ENCODE peak calls at places on chromosome 13, in seven cellular contexts. I is mucosa of descending colon, O is heart right ventricle, R is mesothelial cell of epicardium, Y is psoas muscle, K is WERI-Rb-1, D is spleen. L is an unnamed sample.

GRCh38 chr13:98983182-98983581 is 5.3 kb upstream of the DOCK9 start:
- DNase-seq in O (no peak), R (no peak), Y (no peak), D (no peak), K (no peak), I (no peak), L (no peak)

GRCh38 chr13:98977568-98978270 is at the start of gene DOCK9:
- DNase-seq in K (no peak), Y (peak), R (no peak), O (peak), D (no peak), I (peak), L (no peak)

GRCh38 chr13:35143123-35143522 is 201.1 kb downstream of the NBEA start:
- DNase-seq in R (no peak), K (no peak), O (no peak), D (no peak), Y (no peak), I (no peak), L (no peak)

GRCh38 chr13:27770809-27771208 is 21.5 kb upstream of the GSX1 start:
- DNase-seq in R (no peak), K (peak), O (no peak), I (peak), Y (no peak), D (no peak), L (peak)

GRCh38 chr13:36212789-36213188 is 1.6 kb downstream of the SOHLH2 start:
- DNase-seq in Y (no peak), K (peak), R (no peak), I (no peak), O (no peak), D (no peak), L (no peak)

GRCh38 chr13:106815545-106815944 is 247.6 kb upstream of the ARGLU1 start:
- DNase-seq in K (no peak), I (no peak), O (no peak), R (no peak), D (no peak), Y (no peak), L (no peak)

GRCh38 chr13:109333893-109334651 is 452.3 kb downstream of the IRS2 start:
- DNase-seq in R (no peak), O (no peak), K (peak), Y (no peak), D (no peak), I (no peak), L (peak)

GRCh38 chr13:25987987-25988386 is 63.8 kb downstream of the SHISA2 start:
- DNase-seq in I (no peak), O (no peak), R (no peak), D (no peak), Y (no peak), K (no peak), L (no peak)

GRCh38 chr13:101289764-101290163 is 126.5 kb downstream of the NALCN start:
- DNase-seq in O (no peak), I (no peak), D (no peak), R (peak), Y (no peak), K (peak), L (peak)

GRCh38 chr13:67230774-67231480 is 791 bp upstream of the PCDH9 start:
- DNase-seq in Y (peak), O (peak), K (peak), R (peak), I (peak), D (peak), L (peak)

GRCh38 chr13:114134111-114134943 is 1.9 kb upstream of the RASA3 start:
- DNase-seq in R (no peak), O (no peak), D (peak), K (peak), I (no peak), Y (no peak), L (no peak)

GRCh38 chr13:27168870-27169525 is 2.6 kb downstream of the USP12 start:
- DNase-seq in Y (no peak), D (no peak), I (peak), K (no peak), R (no peak), O (no peak), L (no peak)

GRCh38 chr13:21657538-21657937 is 13.3 kb upstream of the FGF9 start:
- DNase-seq in D (no peak), R (no peak), O (no peak), K (no peak), I (no peak), Y (no peak), L (no peak)

GRCh38 chr13:21576424-21576823 is 27.5 kb downstream of the MICU2 start:
- DNase-seq in D (no peak), K (no peak), Y (no peak), O (no peak), R (no peak), I (no peak), L (no peak)

GRCh38 chr13:112637017-112637801 is 49.3 kb upstream of the TUBGCP3 start:
- DNase-seq in R (peak), O (no peak), I (no peak), Y (no peak), K (no peak), D (peak), L (no peak)

GRCh38 chr13:26320766-26321165 is 66.8 kb downstream of the CDK8 start:
- DNase-seq in O (no peak), D (no peak), I (no peak), K (no peak), R (no peak), Y (no peak), L (no peak)

GRCh38 chr13:107034236-107034635 is 466.3 kb upstream of the ARGLU1 start:
- DNase-seq in R (no peak), I (no peak), Y (no peak), K (no peak), D (no peak), O (no peak), L (no peak)

GRCh38 chr13:77184455-77184854 is 142.4 kb downstream of the MYCBP2 start:
- DNase-seq in Y (no peak), O (no peak), I (no peak), D (peak), K (no peak), R (no peak), L (no peak)

DNA sequence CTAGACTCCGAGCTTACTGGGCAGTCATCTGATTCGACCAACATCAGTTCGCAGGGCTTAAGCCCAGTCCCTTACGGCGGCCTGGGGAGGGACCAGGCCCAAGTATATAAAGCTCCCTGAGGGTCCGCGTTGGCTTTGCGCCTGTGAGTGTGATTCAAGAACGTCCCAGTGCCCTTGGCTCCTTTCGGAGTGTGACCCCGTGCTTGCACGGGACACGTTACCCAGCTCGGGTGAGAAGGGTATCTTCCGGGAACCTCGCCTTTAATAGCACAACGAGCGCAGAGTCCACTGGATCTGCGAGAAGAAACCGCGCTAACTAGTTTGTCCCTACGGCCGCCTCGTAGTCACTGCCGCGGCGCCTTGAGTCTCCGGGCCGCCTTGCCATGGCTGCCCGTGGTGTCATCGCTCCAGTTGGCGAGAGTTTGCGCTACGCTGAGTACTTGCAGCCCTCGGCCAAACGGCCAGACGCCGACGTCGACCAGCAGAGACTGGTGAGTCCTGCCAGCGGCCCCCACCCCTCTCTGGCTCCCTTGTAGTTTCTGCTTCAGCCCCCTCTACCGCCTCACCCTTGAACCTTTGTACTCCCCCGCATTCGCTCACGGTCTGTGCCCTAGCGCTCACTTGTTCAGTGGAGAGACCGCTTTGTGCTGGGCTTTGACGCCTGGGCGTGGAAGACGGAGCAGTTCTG is at the start of gene DNAJC15:
- DNase-seq in K (peak), D (peak), I (peak), O (peak), R (peak), Y (peak), L (peak)
- TF ChIP-seq CTCF in K (no peak), D (peak), I (no peak), O (peak), R (no peak), Y (no peak), L (no peak)

DNA sequence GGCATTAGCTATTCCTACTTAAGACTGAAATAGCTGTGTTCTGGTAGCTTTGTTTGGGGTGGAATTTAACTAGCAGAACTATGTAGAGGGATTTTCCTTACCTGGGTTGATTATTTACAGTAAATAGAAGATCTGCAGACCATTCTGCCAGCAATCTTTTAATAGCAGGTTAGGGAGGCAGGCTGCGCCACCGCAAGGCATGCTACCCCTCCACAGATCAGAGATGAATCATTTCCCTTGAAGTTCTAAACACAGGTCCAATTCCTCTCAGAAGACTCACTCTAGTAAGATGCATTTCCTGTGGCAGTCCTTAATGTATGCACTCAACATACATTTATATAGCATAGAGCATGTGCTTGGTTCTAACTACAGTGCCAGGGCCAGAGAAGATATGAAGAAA is 109.0 kb downstream of the TNFRSF19 start:
- DNase-seq in R (no peak), I (no peak), K (no peak), Y (no peak), D (no peak), O (no peak), L (no peak)
- TF ChIP-seq CTCF in R (no peak), I (no peak), K (no peak), Y (no peak), D (no peak), O (no peak), L (no peak)

GRCh38 chr13:103388839-103389238 is 322.6 kb upstream of the SLC10A2 start:
- DNase-seq in D (no peak), Y (no peak), O (no peak), I (no peak), R (no peak), K (no peak), L (no peak)
- TF ChIP-seq CTCF in D (no peak), Y (no peak), O (no peak), I (no peak), R (no peak), K (peak), L (no peak)

GRCh38 chr13:43016226-43016625 is 7.2 kb upstream of the DNAJC15 start:
- DNase-seq in Y (no peak), K (no peak), I (no peak), R (no peak), O (no peak), D (no peak), L (no peak)
- TF ChIP-seq CTCF in Y (no peak), K (no peak), I (no peak), R (no peak), O (no peak), D (no peak), L (no peak)

DNA sequence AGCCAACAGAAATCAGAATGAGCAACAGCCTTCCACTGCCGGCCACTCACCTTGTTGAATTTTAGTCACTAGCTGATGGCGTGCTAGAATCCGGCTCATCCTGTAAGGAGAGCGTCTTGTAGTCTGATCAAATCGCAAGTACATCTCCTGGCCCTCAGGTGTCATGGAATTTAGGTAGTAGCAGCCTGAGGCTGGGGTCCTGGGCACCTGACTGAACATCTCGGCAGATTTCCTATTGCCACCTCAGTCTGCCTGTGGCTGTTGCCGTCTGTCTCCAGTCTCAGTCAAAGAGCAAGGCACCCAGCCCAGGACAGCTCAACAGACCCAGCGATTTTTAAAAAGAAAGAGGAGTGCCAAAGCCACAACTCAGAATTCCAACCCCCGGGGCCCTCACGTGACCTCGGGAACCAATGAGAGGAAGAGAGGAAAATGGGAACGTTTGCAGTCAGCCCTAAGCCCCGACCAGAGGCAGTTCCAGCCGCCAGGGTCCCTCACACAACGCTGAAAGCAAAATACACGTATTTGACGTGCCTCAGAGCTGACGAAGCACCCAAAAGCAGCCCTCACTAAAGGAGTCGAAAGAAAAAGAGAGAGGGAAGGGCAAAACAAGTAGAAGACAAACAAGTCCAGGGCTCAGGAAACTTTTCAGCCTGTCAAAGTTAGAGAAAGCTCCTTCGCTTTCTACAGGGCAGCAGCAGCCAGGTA is at the start of gene STARD13:
- DNase-seq in R (peak), Y (peak), K (no peak), I (peak), D (peak), O (peak), L (peak)
- TF ChIP-seq CTCF in R (no peak), Y (peak), K (no peak), I (no peak), D (peak), O (peak), L (no peak)

DNA sequence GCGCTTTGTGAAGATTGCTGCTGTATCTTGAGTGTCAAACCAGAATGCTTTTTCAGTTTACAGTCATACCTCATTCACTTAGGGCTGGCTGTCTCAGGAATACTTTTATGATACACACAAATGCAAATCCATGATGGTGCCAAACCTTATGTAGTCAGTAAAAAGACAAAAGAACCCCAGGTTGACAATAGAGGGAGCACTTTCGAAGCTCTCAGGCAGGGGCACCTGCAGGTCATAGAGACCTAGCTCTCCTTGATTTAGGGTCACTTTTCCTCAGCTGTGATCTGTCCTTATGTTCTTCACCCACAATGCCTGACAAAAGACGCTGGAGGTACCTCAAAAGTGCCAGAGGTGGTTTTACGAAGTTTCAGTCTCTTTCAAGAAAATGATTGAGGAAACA is 172.2 kb downstream of the DNAJC15 start:
- DNase-seq in R (no peak), Y (no peak), I (no peak), D (no peak), O (no peak), K (no peak), L (no peak)
- TF ChIP-seq CTCF in R (no peak), Y (no peak), I (no peak), D (no peak), O (no peak), K (no peak), L (no peak)

GRCh38 chr13:40170982-40171381 is 495.5 kb downstream of the FOXO1 start:
- DNase-seq in K (no peak), Y (no peak), D (no peak), I (no peak), R (no peak), O (no peak), L (no peak)
- TF ChIP-seq CTCF in K (no peak), Y (no peak), D (no peak), I (no peak), R (no peak), O (no peak), L (no peak)

GRCh38 chr13:93450761-93451160 is 224.2 kb downstream of the GPC6 start:
- DNase-seq in R (no peak), D (no peak), O (no peak), K (no peak), I (no peak), Y (no peak), L (no peak)
- TF ChIP-seq CTCF in R (no peak), D (no peak), O (no peak), K (no peak), I (no peak), Y (no peak), L (no peak)

GRCh38 chr13:74927823-74928222 is 554.1 kb downstream of the TBC1D4 start:
- DNase-seq in Y (no peak), K (no peak), R (no peak), I (no peak), O (no peak), D (no peak), L (no peak)

GRCh38 chr13:74929436-74929835 is 552.5 kb downstream of the TBC1D4 start:
- DNase-seq in R (no peak), D (no peak), I (no peak), O (no peak), Y (no peak), K (no peak), L (no peak)

GRCh38 chr13:74931698-74932433 is 550.1 kb downstream of the TBC1D4 start:
- DNase-seq in D (no peak), I (no peak), K (no peak), Y (no peak), O (no peak), R (no peak), L (no peak)

DNA sequence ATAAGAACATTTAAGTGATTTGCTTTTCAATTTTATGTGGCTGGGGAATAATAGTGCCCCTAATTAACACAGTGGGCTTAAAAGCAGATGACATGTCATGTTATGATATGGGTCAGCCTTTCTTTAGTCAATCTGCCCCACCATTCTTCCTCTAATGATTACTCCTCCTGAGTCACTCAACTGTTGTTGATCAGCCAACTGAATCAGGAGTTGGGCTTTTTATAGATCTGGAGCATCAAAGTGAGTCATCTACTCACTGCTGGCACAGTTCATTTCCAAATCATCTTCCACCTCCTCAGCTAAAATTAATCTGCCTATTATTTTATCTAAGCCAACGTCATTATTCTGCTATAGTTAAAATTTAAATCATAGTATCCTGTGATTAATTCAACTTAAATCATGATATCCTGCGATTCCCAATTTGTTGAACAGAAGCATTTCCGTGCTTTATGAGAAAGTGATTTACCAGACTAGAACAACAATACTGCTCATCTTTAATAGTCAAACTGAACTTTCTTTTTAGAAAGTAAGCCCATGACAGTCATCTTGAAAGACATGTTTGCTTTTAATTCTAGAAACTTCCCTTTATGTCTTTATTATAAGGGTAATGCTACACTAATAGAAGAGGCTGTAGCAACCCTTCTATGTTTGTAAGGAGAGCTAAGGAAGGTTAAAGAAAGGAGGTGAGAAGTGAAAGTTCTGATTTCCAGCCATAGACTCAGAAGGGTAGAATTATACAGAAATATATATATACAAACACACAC is 551.4 kb downstream of the TBC1D4 start:
- DNase-seq in I (no peak), O (no peak), Y (no peak), D (no peak), K (no peak), R (no peak), L (no peak)
- TF ChIP-seq CTCF in I (no peak), O (no peak), Y (no peak), D (no peak), K (no peak), R (no peak), L (no peak)

L was measured in glutamatergic neuron.